ENCODE peak calls at places on chromosomes 16 and 17, in eight cellular contexts. B is substantia nigra; M is activated CD4-positive, alpha-beta T cell treated with anti-CD3 and anti-CD28 coated beads for 1 hour; Q is stimulated activated CD8-positive, alpha-beta memory T cell treated with anti-CD3 and anti-CD28 coated beads, Interleukin-4, amount 100 ng/mL, for 1 hour; W is Daoy; J is NCI-H82; P is fibroblast of lung; A is Calu3. V is an unnamed sample.

GRCh38 chr16:49701867-49702494 is 153.9 kb downstream of the ZNF423 start:
- DNase-seq in B (no peak), W (peak), P (peak), Q (no peak), M (no peak), A (no peak), J (peak), V (peak)

GRCh38 chr16:1481906-1482835 is 6.6 kb downstream of the PTX4 start:
- DNase-seq in J (no peak), A (peak), M (no peak), P (no peak), Q (no peak), W (peak), B (no peak), V (no peak)

GRCh38 chr17:55177914-55178217 is 86.9 kb upstream of the HLF start:
- DNase-seq in B (no peak), Q (no peak), A (no peak), M (no peak), P (no peak), W (no peak), J (no peak), V (no peak)

GRCh38 chr16:12350945-12351344 is 374.4 kb downstream of the SNX29 start:
- DNase-seq in J (peak), Q (no peak), B (no peak), P (no peak), A (no peak), W (no peak), M (no peak), V (no peak)

GRCh38 chr17:418421-418751 is 65.8 kb upstream of the RPH3AL start:
- DNase-seq in B (no peak), M (peak), W (no peak), Q (no peak), P (no peak), J (no peak), A (no peak), V (no peak)

GRCh38 chr17:50559674-50560184 is 786 bp upstream of the CACNA1G start:
- DNase-seq in Q (no peak), A (peak), W (peak), J (peak), M (no peak), P (peak), B (no peak), V (peak)

GRCh38 chr16:88197481-88198456 is 185.0 kb upstream of the ZNF469 start:
- DNase-seq in B (no peak), P (no peak), J (no peak), W (no peak), A (no peak), M (no peak), Q (no peak), V (no peak)

GRCh38 chr17:78661092-78661770 is 84.0 kb upstream of the DNAH17 start:
- DNase-seq in M (no peak), W (peak), B (no peak), A (peak), P (no peak), Q (no peak), J (no peak), V (no peak)

GRCh38 chr17:60792250-60792898 is 114.7 kb downstream of the BCAS3 start:
- DNase-seq in P (no peak), W (no peak), Q (no peak), A (no peak), J (peak), B (no peak), M (no peak), V (no peak)

GRCh38 chr17:49859991-49860953 is 12.4 kb upstream of the TAC4 start:
- DNase-seq in B (no peak), J (peak), P (no peak), Q (no peak), W (no peak), M (no peak), A (peak), V (no peak)

GRCh38 chr16:893360-893759 is 77.4 kb downstream of the LMF1 start:
- DNase-seq in A (no peak), Q (no peak), W (no peak), P (no peak), M (no peak), B (no peak), J (peak), V (no peak)

GRCh38 chr17:73643012-73643845 is 1.0 kb downstream of the SDK2 start:
- DNase-seq in J (peak), Q (peak), W (peak), A (peak), M (no peak), P (no peak), B (no peak), V (peak)

GRCh38 chr16:84454611-84455010 is 49.8 kb downstream of the MEAK7 start:
- DNase-seq in Q (no peak), P (no peak), A (no peak), M (no peak), J (no peak), W (no peak), B (no peak), V (no peak)

GRCh38 chr16:86783626-86784266 is 205.4 kb downstream of the FOXL1 start:
- DNase-seq in P (no peak), B (no peak), A (no peak), Q (no peak), J (no peak), W (peak), M (no peak), V (no peak)

GRCh38 chr17:35617505-35617904 is 30.4 kb downstream of the AP2B1 start:
- DNase-seq in P (no peak), B (no peak), A (no peak), J (no peak), W (no peak), M (no peak), Q (no peak), V (no peak)

GRCh38 chr17:68821860-68822693 is 133.1 kb downstream of the ABCA8 start:
- DNase-seq in A (peak), M (no peak), J (peak), P (peak), B (no peak), W (peak), Q (no peak), V (no peak)

GRCh38 chr17:36992701-36993100 is 43.9 kb downstream of the AATF start:
- DNase-seq in P (no peak), J (no peak), W (no peak), A (peak), B (no peak), Q (no peak), M (no peak), V (no peak)

GRCh38 chr17:7146115-7146514 is 31.5 kb upstream of the ASGR2 start:
- DNase-seq in W (no peak), M (no peak), B (no peak), A (no peak), J (no peak), P (no peak), Q (no peak), V (no peak)

GRCh38 chr16:68286153-68287074 is 22.1 kb downstream of the SLC7A6 start:
- DNase-seq in A (no peak), W (no peak), M (no peak), Q (no peak), P (no peak), J (no peak), B (no peak), V (no peak)

V was measured in G401.